ENCODE peak calls at places on chromosomes 7 and 10, in nine cellular contexts. One of them, this sample, is unnamed.

GRCh38 chr7:121029302-121029701 is 40.8 kb downstream of the CPED1 start:
- DNase-seq in NCI-H1694: no peak
- DNase-seq in fibroblast of the conjunctiva: no peak
- DNase-seq in head of caudate nucleus: no peak
- DNase-seq in left cardiac atrium: no peak
- DNase-seq in fibroblast of pulmonary artery: no peak
- DNase-seq in non-pigmented ciliary epithelial cell: no peak
- DNase-seq in activated T-helper 1 cell treated with anti-CD3 and anti-CD28 coated beads, Interleukin-12 subunit alpha, Interleukin-12 subunit beta, Interleukin-2, Interleukin-4 antibody, amounts not matched to agents 30 ng/mL and 10 ng/mL and 1 ng/mL, durations not matched to agents 14 hours and 24 hours and 36 hours: no peak
- DNase-seq in NT2/D1: no peak
- DNase-seq in this sample: no peak

GRCh38 chr10:70675496-70676161 is 3.3 kb downstream of the ADAMTS14 start:
- DNase-seq in NCI-H1694: no peak
- DNase-seq in fibroblast of the conjunctiva: no peak
- DNase-seq in head of caudate nucleus: no peak
- DNase-seq in left cardiac atrium: no peak
- DNase-seq in fibroblast of pulmonary artery: no peak
- DNase-seq in non-pigmented ciliary epithelial cell: no peak
- DNase-seq in activated T-helper 1 cell treated with anti-CD3 and anti-CD28 coated beads, Interleukin-12 subunit alpha, Interleukin-12 subunit beta, Interleukin-2, Interleukin-4 antibody, amounts not matched to agents 30 ng/mL and 10 ng/mL and 1 ng/mL, durations not matched to agents 14 hours and 24 hours and 36 hours: no peak
- DNase-seq in NT2/D1: no peak
- DNase-seq in this sample: no peak

GRCh38 chr7:140641532-140642191 is 1.0 kb upstream of the DENND2A start:
- DNase-seq in NCI-H1694: no peak
- DNase-seq in fibroblast of the conjunctiva: no peak
- DNase-seq in head of caudate nucleus: no peak
- DNase-seq in left cardiac atrium: no peak
- DNase-seq in fibroblast of pulmonary artery: no peak
- DNase-seq in non-pigmented ciliary epithelial cell: no peak
- DNase-seq in activated T-helper 1 cell treated with anti-CD3 and anti-CD28 coated beads, Interleukin-12 subunit alpha, Interleukin-12 subunit beta, Interleukin-2, Interleukin-4 antibody, amounts not matched to agents 30 ng/mL and 10 ng/mL and 1 ng/mL, durations not matched to agents 14 hours and 24 hours and 36 hours: no peak
- DNase-seq in NT2/D1: no peak
- DNase-seq in this sample: no peak

GRCh38 chr10:69963178-69963834 is 89.3 kb upstream of the MACROH2A2 start:
- DNase-seq in NCI-H1694: no peak
- DNase-seq in fibroblast of the conjunctiva: no peak
- DNase-seq in head of caudate nucleus: no peak
- DNase-seq in left cardiac atrium: no peak
- DNase-seq in fibroblast of pulmonary artery: no peak
- DNase-seq in non-pigmented ciliary epithelial cell: no peak
- DNase-seq in activated T-helper 1 cell treated with anti-CD3 and anti-CD28 coated beads, Interleukin-12 subunit alpha, Interleukin-12 subunit beta, Interleukin-2, Interleukin-4 antibody, amounts not matched to agents 30 ng/mL and 10 ng/mL and 1 ng/mL, durations not matched to agents 14 hours and 24 hours and 36 hours: no peak
- DNase-seq in NT2/D1: no peak
- DNase-seq in this sample: no peak

GRCh38 chr7:20784311-20785210 is 2.1 kb downstream of the SP8 start:
- DNase-seq in NCI-H1694: no peak
- DNase-seq in fibroblast of the conjunctiva: no peak
- DNase-seq in head of caudate nucleus: no peak
- DNase-seq in left cardiac atrium: no peak
- DNase-seq in fibroblast of pulmonary artery: no peak
- DNase-seq in non-pigmented ciliary epithelial cell: no peak
- DNase-seq in activated T-helper 1 cell treated with anti-CD3 and anti-CD28 coated beads, Interleukin-12 subunit alpha, Interleukin-12 subunit beta, Interleukin-2, Interleukin-4 antibody, amounts not matched to agents 30 ng/mL and 10 ng/mL and 1 ng/mL, durations not matched to agents 14 hours and 24 hours and 36 hours: no peak
- DNase-seq in NT2/D1: no peak
- DNase-seq in this sample: no peak

GRCh38 chr10:26869528-26869927 is 8.8 kb upstream of the ABI1 start:
- DNase-seq in NCI-H1694: no peak
- DNase-seq in fibroblast of the conjunctiva: no peak
- DNase-seq in head of caudate nucleus: no peak
- DNase-seq in left cardiac atrium: no peak
- DNase-seq in fibroblast of pulmonary artery: peak; percentile 20
- DNase-seq in non-pigmented ciliary epithelial cell: no peak
- DNase-seq in activated T-helper 1 cell treated with anti-CD3 and anti-CD28 coated beads, Interleukin-12 subunit alpha, Interleukin-12 subunit beta, Interleukin-2, Interleukin-4 antibody, amounts not matched to agents 30 ng/mL and 10 ng/mL and 1 ng/mL, durations not matched to agents 14 hours and 24 hours and 36 hours: no peak
- DNase-seq in NT2/D1: no peak
- DNase-seq in this sample: peak; percentile 47

GRCh38 chr7:105985821-105986220 is 22.8 kb downstream of the CDHR3 start:
- DNase-seq in NCI-H1694: peak; percentile 85
- DNase-seq in fibroblast of the conjunctiva: no peak
- DNase-seq in head of caudate nucleus: no peak
- DNase-seq in left cardiac atrium: no peak
- DNase-seq in fibroblast of pulmonary artery: no peak
- DNase-seq in non-pigmented ciliary epithelial cell: no peak
- DNase-seq in activated T-helper 1 cell treated with anti-CD3 and anti-CD28 coated beads, Interleukin-12 subunit alpha, Interleukin-12 subunit beta, Interleukin-2, Interleukin-4 antibody, amounts not matched to agents 30 ng/mL and 10 ng/mL and 1 ng/mL, durations not matched to agents 14 hours and 24 hours and 36 hours: no peak
- DNase-seq in NT2/D1: no peak
- DNase-seq in this sample: no peak

GRCh38 chr7:19376591-19376990 is 231.4 kb upstream of the FERD3L start:
- DNase-seq in NCI-H1694: no peak
- DNase-seq in fibroblast of the conjunctiva: no peak
- DNase-seq in head of caudate nucleus: no peak
- DNase-seq in left cardiac atrium: no peak
- DNase-seq in fibroblast of pulmonary artery: peak; percentile 16
- DNase-seq in non-pigmented ciliary epithelial cell: no peak
- DNase-seq in activated T-helper 1 cell treated with anti-CD3 and anti-CD28 coated beads, Interleukin-12 subunit alpha, Interleukin-12 subunit beta, Interleukin-2, Interleukin-4 antibody, amounts not matched to agents 30 ng/mL and 10 ng/mL and 1 ng/mL, durations not matched to agents 14 hours and 24 hours and 36 hours: no peak
- DNase-seq in NT2/D1: no peak
- DNase-seq in this sample: no peak

GRCh38 chr7:151079199-151079910 is 1.3 kb downstream of the FASTK start:
- DNase-seq in NCI-H1694: no peak
- DNase-seq in fibroblast of the conjunctiva: no peak
- DNase-seq in head of caudate nucleus: no peak
- DNase-seq in left cardiac atrium: no peak
- DNase-seq in fibroblast of pulmonary artery: no peak
- DNase-seq in non-pigmented ciliary epithelial cell: no peak
- DNase-seq in activated T-helper 1 cell treated with anti-CD3 and anti-CD28 coated beads, Interleukin-12 subunit alpha, Interleukin-12 subunit beta, Interleukin-2, Interleukin-4 antibody, amounts not matched to agents 30 ng/mL and 10 ng/mL and 1 ng/mL, durations not matched to agents 14 hours and 24 hours and 36 hours: no peak
- DNase-seq in NT2/D1: no peak
- DNase-seq in this sample: no peak

GRCh38 chr10:29169021-29169420 is 119.8 kb upstream of the LYZL1 start:
- DNase-seq in NCI-H1694: no peak
- DNase-seq in fibroblast of the conjunctiva: no peak
- DNase-seq in head of caudate nucleus: no peak
- DNase-seq in left cardiac atrium: no peak
- DNase-seq in fibroblast of pulmonary artery: no peak
- DNase-seq in non-pigmented ciliary epithelial cell: no peak
- DNase-seq in activated T-helper 1 cell treated with anti-CD3 and anti-CD28 coated beads, Interleukin-12 subunit alpha, Interleukin-12 subunit beta, Interleukin-2, Interleukin-4 antibody, amounts not matched to agents 30 ng/mL and 10 ng/mL and 1 ng/mL, durations not matched to agents 14 hours and 24 hours and 36 hours: no peak
- DNase-seq in NT2/D1: no peak
- DNase-seq in this sample: no peak

GRCh38 chr7:116984917-116985316 is 31.6 kb downstream of the ST7 start:
- DNase-seq in NCI-H1694: peak; percentile 76
- DNase-seq in fibroblast of the conjunctiva: peak; percentile 4
- DNase-seq in head of caudate nucleus: no peak
- DNase-seq in left cardiac atrium: no peak
- DNase-seq in fibroblast of pulmonary artery: peak; percentile 50
- DNase-seq in non-pigmented ciliary epithelial cell: no peak
- DNase-seq in activated T-helper 1 cell treated with anti-CD3 and anti-CD28 coated beads, Interleukin-12 subunit alpha, Interleukin-12 subunit beta, Interleukin-2, Interleukin-4 antibody, amounts not matched to agents 30 ng/mL and 10 ng/mL and 1 ng/mL, durations not matched to agents 14 hours and 24 hours and 36 hours: no peak
- DNase-seq in NT2/D1: no peak
- DNase-seq in this sample: peak; percentile 26

GRCh38 chr7:91344911-91345310 is 80.7 kb downstream of the FZD1 start:
- DNase-seq in NCI-H1694: no peak
- DNase-seq in fibroblast of the conjunctiva: no peak
- DNase-seq in head of caudate nucleus: no peak
- DNase-seq in left cardiac atrium: no peak
- DNase-seq in fibroblast of pulmonary artery: no peak
- DNase-seq in non-pigmented ciliary epithelial cell: peak; percentile 44
- DNase-seq in activated T-helper 1 cell treated with anti-CD3 and anti-CD28 coated beads, Interleukin-12 subunit alpha, Interleukin-12 subunit beta, Interleukin-2, Interleukin-4 antibody, amounts not matched to agents 30 ng/mL and 10 ng/mL and 1 ng/mL, durations not matched to agents 14 hours and 24 hours and 36 hours: no peak
- DNase-seq in NT2/D1: no peak
- DNase-seq in this sample: no peak

This sample was measured in Jurkat, Clone E6-1.